ENCODE peak calls at places on chromosome 1, in eight cellular contexts. One of them, this sample, is unnamed.

GRCh38 chr1:50490640-50491039 is 67.4 kb upstream of the DMRTA2 start:
- DNase-seq in stimulated activated naive CD8-positive, alpha-beta T cell treated with anti-CD3 and anti-CD28 coated beads, Interleukin-15, Interleukin-2, amounts not matched to agents 100 U/mL and 50 U/mL, for 24 hours: no peak
- DNase-seq in activated T-helper 1 cell treated with anti-CD3 and anti-CD28 coated beads, Interleukin-2, amount 50 U/mL, for 16 hours: no peak
- DNase-seq in NCI-H1105: no peak
- DNase-seq in neural progenitor cell: no peak
- DNase-seq in mammary epithelial cell: no peak
- DNase-seq in prostate gland: no peak
- DNase-seq in memory B cell: no peak
- DNase-seq in this sample: no peak

GRCh38 chr1:155105604-155106011 is 22.1 kb upstream of the EFNA1 start:
- DNase-seq in neural progenitor cell: no peak
- DNase-seq in mammary epithelial cell: no peak
- DNase-seq in activated T-helper 1 cell treated with anti-CD3 and anti-CD28 coated beads, Interleukin-2, amount 50 U/mL, for 16 hours: no peak
- DNase-seq in memory B cell: no peak
- DNase-seq in NCI-H1105: no peak
- DNase-seq in prostate gland: no peak
- DNase-seq in stimulated activated naive CD8-positive, alpha-beta T cell treated with anti-CD3 and anti-CD28 coated beads, Interleukin-15, Interleukin-2, amounts not matched to agents 100 U/mL and 50 U/mL, for 24 hours: no peak
- DNase-seq in this sample: no peak

GRCh38 chr1:78540056-78540455 is 49.3 kb downstream of the PTGFR start:
- DNase-seq in activated T-helper 1 cell treated with anti-CD3 and anti-CD28 coated beads, Interleukin-2, amount 50 U/mL, for 16 hours: no peak
- DNase-seq in stimulated activated naive CD8-positive, alpha-beta T cell treated with anti-CD3 and anti-CD28 coated beads, Interleukin-15, Interleukin-2, amounts not matched to agents 100 U/mL and 50 U/mL, for 24 hours: no peak
- DNase-seq in memory B cell: no peak
- DNase-seq in prostate gland: no peak
- DNase-seq in NCI-H1105: no peak
- DNase-seq in mammary epithelial cell: no peak
- DNase-seq in neural progenitor cell: no peak
- DNase-seq in this sample: no peak

GRCh38 chr1:213934642-213935041 is 53.1 kb upstream of the PROX1 start:
- DNase-seq in memory B cell: no peak
- DNase-seq in NCI-H1105: peak
- DNase-seq in prostate gland: peak
- DNase-seq in activated T-helper 1 cell treated with anti-CD3 and anti-CD28 coated beads, Interleukin-2, amount 50 U/mL, for 16 hours: no peak
- DNase-seq in stimulated activated naive CD8-positive, alpha-beta T cell treated with anti-CD3 and anti-CD28 coated beads, Interleukin-15, Interleukin-2, amounts not matched to agents 100 U/mL and 50 U/mL, for 24 hours: no peak
- DNase-seq in mammary epithelial cell: peak
- DNase-seq in neural progenitor cell: no peak
- DNase-seq in this sample: peak

GRCh38 chr1:62508187-62508758 is 71.4 kb downstream of the USP1 start:
- DNase-seq in prostate gland: no peak
- DNase-seq in activated T-helper 1 cell treated with anti-CD3 and anti-CD28 coated beads, Interleukin-2, amount 50 U/mL, for 16 hours: no peak
- DNase-seq in stimulated activated naive CD8-positive, alpha-beta T cell treated with anti-CD3 and anti-CD28 coated beads, Interleukin-15, Interleukin-2, amounts not matched to agents 100 U/mL and 50 U/mL, for 24 hours: no peak
- DNase-seq in mammary epithelial cell: peak
- DNase-seq in neural progenitor cell: peak
- DNase-seq in NCI-H1105: peak
- DNase-seq in memory B cell: no peak
- DNase-seq in this sample: no peak

GRCh38 chr1:109898842-109899241 is 11.8 kb upstream of the CSF1 start:
- DNase-seq in activated T-helper 1 cell treated with anti-CD3 and anti-CD28 coated beads, Interleukin-2, amount 50 U/mL, for 16 hours: no peak
- DNase-seq in prostate gland: no peak
- DNase-seq in neural progenitor cell: no peak
- DNase-seq in mammary epithelial cell: no peak
- DNase-seq in stimulated activated naive CD8-positive, alpha-beta T cell treated with anti-CD3 and anti-CD28 coated beads, Interleukin-15, Interleukin-2, amounts not matched to agents 100 U/mL and 50 U/mL, for 24 hours: no peak
- DNase-seq in memory B cell: no peak
- DNase-seq in NCI-H1105: no peak
- DNase-seq in this sample: no peak

GRCh38 chr1:54245501-54245900 is 45.5 kb downstream of the MRPL37 start:
- DNase-seq in neural progenitor cell: no peak
- DNase-seq in prostate gland: no peak
- DNase-seq in memory B cell: no peak
- DNase-seq in activated T-helper 1 cell treated with anti-CD3 and anti-CD28 coated beads, Interleukin-2, amount 50 U/mL, for 16 hours: no peak
- DNase-seq in stimulated activated naive CD8-positive, alpha-beta T cell treated with anti-CD3 and anti-CD28 coated beads, Interleukin-15, Interleukin-2, amounts not matched to agents 100 U/mL and 50 U/mL, for 24 hours: no peak
- DNase-seq in mammary epithelial cell: no peak
- DNase-seq in NCI-H1105: no peak
- DNase-seq in this sample: no peak

GRCh38 chr1:28078680-28079626 is 9.5 kb downstream of the EYA3 start:
- DNase-seq in mammary epithelial cell: peak
- DNase-seq in neural progenitor cell: no peak
- DNase-seq in NCI-H1105: no peak
- DNase-seq in prostate gland: no peak
- DNase-seq in stimulated activated naive CD8-positive, alpha-beta T cell treated with anti-CD3 and anti-CD28 coated beads, Interleukin-15, Interleukin-2, amounts not matched to agents 100 U/mL and 50 U/mL, for 24 hours: no peak
- DNase-seq in memory B cell: no peak
- DNase-seq in activated T-helper 1 cell treated with anti-CD3 and anti-CD28 coated beads, Interleukin-2, amount 50 U/mL, for 16 hours: no peak
- DNase-seq in this sample: no peak

GRCh38 chr1:51733793-51734522 is 117.1 kb downstream of the OSBPL9 start:
- DNase-seq in neural progenitor cell: no peak
- DNase-seq in memory B cell: no peak
- DNase-seq in prostate gland: no peak
- DNase-seq in mammary epithelial cell: no peak
- DNase-seq in stimulated activated naive CD8-positive, alpha-beta T cell treated with anti-CD3 and anti-CD28 coated beads, Interleukin-15, Interleukin-2, amounts not matched to agents 100 U/mL and 50 U/mL, for 24 hours: no peak
- DNase-seq in NCI-H1105: no peak
- DNase-seq in activated T-helper 1 cell treated with anti-CD3 and anti-CD28 coated beads, Interleukin-2, amount 50 U/mL, for 16 hours: no peak
- DNase-seq in this sample: no peak

GRCh38 chr1:116127848-116128540 is 16.8 kb downstream of the MAB21L3 start:
- DNase-seq in activated T-helper 1 cell treated with anti-CD3 and anti-CD28 coated beads, Interleukin-2, amount 50 U/mL, for 16 hours: no peak
- DNase-seq in memory B cell: no peak
- DNase-seq in NCI-H1105: no peak
- DNase-seq in mammary epithelial cell: no peak
- DNase-seq in stimulated activated naive CD8-positive, alpha-beta T cell treated with anti-CD3 and anti-CD28 coated beads, Interleukin-15, Interleukin-2, amounts not matched to agents 100 U/mL and 50 U/mL, for 24 hours: no peak
- DNase-seq in prostate gland: no peak
- DNase-seq in neural progenitor cell: no peak
- DNase-seq in this sample: no peak

GRCh38 chr1:186155594-186155993 is 219.5 kb downstream of the TPR start:
- DNase-seq in NCI-H1105: peak
- DNase-seq in prostate gland: no peak
- DNase-seq in memory B cell: no peak
- DNase-seq in neural progenitor cell: peak
- DNase-seq in stimulated activated naive CD8-positive, alpha-beta T cell treated with anti-CD3 and anti-CD28 coated beads, Interleukin-15, Interleukin-2, amounts not matched to agents 100 U/mL and 50 U/mL, for 24 hours: no peak
- DNase-seq in activated T-helper 1 cell treated with anti-CD3 and anti-CD28 coated beads, Interleukin-2, amount 50 U/mL, for 16 hours: no peak
- DNase-seq in mammary epithelial cell: peak
- DNase-seq in this sample: peak

GRCh38 chr1:169892819-169893644 is 664 bp downstream of the SCYL3 start:
- DNase-seq in mammary epithelial cell: no peak
- DNase-seq in NCI-H1105: peak
- DNase-seq in activated T-helper 1 cell treated with anti-CD3 and anti-CD28 coated beads, Interleukin-2, amount 50 U/mL, for 16 hours: peak
- DNase-seq in stimulated activated naive CD8-positive, alpha-beta T cell treated with anti-CD3 and anti-CD28 coated beads, Interleukin-15, Interleukin-2, amounts not matched to agents 100 U/mL and 50 U/mL, for 24 hours: no peak
- DNase-seq in memory B cell: no peak
- DNase-seq in prostate gland: peak
- DNase-seq in neural progenitor cell: peak
- DNase-seq in this sample: no peak

GRCh38 chr1:6093061-6093460 is 47.4 kb downstream of the KCNAB2 start:
- DNase-seq in memory B cell: no peak
- DNase-seq in neural progenitor cell: no peak
- DNase-seq in activated T-helper 1 cell treated with anti-CD3 and anti-CD28 coated beads, Interleukin-2, amount 50 U/mL, for 16 hours: no peak
- DNase-seq in NCI-H1105: no peak
- DNase-seq in stimulated activated naive CD8-positive, alpha-beta T cell treated with anti-CD3 and anti-CD28 coated beads, Interleukin-15, Interleukin-2, amounts not matched to agents 100 U/mL and 50 U/mL, for 24 hours: no peak
- DNase-seq in prostate gland: no peak
- DNase-seq in mammary epithelial cell: no peak
- DNase-seq in this sample: no peak

GRCh38 chr1:111852216-111852615 is 96.5 kb downstream of the DDX20 start:
- DNase-seq in activated T-helper 1 cell treated with anti-CD3 and anti-CD28 coated beads, Interleukin-2, amount 50 U/mL, for 16 hours: no peak
- DNase-seq in neural progenitor cell: peak
- DNase-seq in NCI-H1105: peak
- DNase-seq in stimulated activated naive CD8-positive, alpha-beta T cell treated with anti-CD3 and anti-CD28 coated beads, Interleukin-15, Interleukin-2, amounts not matched to agents 100 U/mL and 50 U/mL, for 24 hours: no peak
- DNase-seq in memory B cell: no peak
- DNase-seq in prostate gland: no peak
- DNase-seq in mammary epithelial cell: no peak
- DNase-seq in this sample: no peak

GRCh38 chr1:51324271-51325010 is 5.9 kb downstream of the TTC39A start:
- DNase-seq in activated T-helper 1 cell treated with anti-CD3 and anti-CD28 coated beads, Interleukin-2, amount 50 U/mL, for 16 hours: no peak
- DNase-seq in mammary epithelial cell: no peak
- DNase-seq in neural progenitor cell: no peak
- DNase-seq in memory B cell: no peak
- DNase-seq in stimulated activated naive CD8-positive, alpha-beta T cell treated with anti-CD3 and anti-CD28 coated beads, Interleukin-15, Interleukin-2, amounts not matched to agents 100 U/mL and 50 U/mL, for 24 hours: no peak
- DNase-seq in NCI-H1105: no peak
- DNase-seq in prostate gland: no peak
- DNase-seq in this sample: no peak

GRCh38 chr1:158732524-158732923 is 12.0 kb upstream of the OR6K3 start:
- DNase-seq in prostate gland: no peak
- DNase-seq in stimulated activated naive CD8-positive, alpha-beta T cell treated with anti-CD3 and anti-CD28 coated beads, Interleukin-15, Interleukin-2, amounts not matched to agents 100 U/mL and 50 U/mL, for 24 hours: no peak
- DNase-seq in mammary epithelial cell: no peak
- DNase-seq in NCI-H1105: no peak
- DNase-seq in neural progenitor cell: no peak
- DNase-seq in memory B cell: no peak
- DNase-seq in activated T-helper 1 cell treated with anti-CD3 and anti-CD28 coated beads, Interleukin-2, amount 50 U/mL, for 16 hours: no peak
- DNase-seq in this sample: no peak

GRCh38 chr1:222053790-222054294 is 312.0 kb upstream of the DUSP10 start:
- DNase-seq in activated T-helper 1 cell treated with anti-CD3 and anti-CD28 coated beads, Interleukin-2, amount 50 U/mL, for 16 hours: no peak
- DNase-seq in memory B cell: no peak
- DNase-seq in mammary epithelial cell: no peak
- DNase-seq in prostate gland: no peak
- DNase-seq in NCI-H1105: no peak
- DNase-seq in stimulated activated naive CD8-positive, alpha-beta T cell treated with anti-CD3 and anti-CD28 coated beads, Interleukin-15, Interleukin-2, amounts not matched to agents 100 U/mL and 50 U/mL, for 24 hours: no peak
- DNase-seq in neural progenitor cell: no peak
- DNase-seq in this sample: no peak

GRCh38 chr1:44849575-44850132 is 6.6 kb upstream of the PTCH2 start:
- DNase-seq in activated T-helper 1 cell treated with anti-CD3 and anti-CD28 coated beads, Interleukin-2, amount 50 U/mL, for 16 hours: no peak
- DNase-seq in prostate gland: no peak
- DNase-seq in memory B cell: no peak
- DNase-seq in neural progenitor cell: no peak
- DNase-seq in mammary epithelial cell: peak
- DNase-seq in NCI-H1105: no peak
- DNase-seq in stimulated activated naive CD8-positive, alpha-beta T cell treated with anti-CD3 and anti-CD28 coated beads, Interleukin-15, Interleukin-2, amounts not matched to agents 100 U/mL and 50 U/mL, for 24 hours: no peak
- DNase-seq in this sample: no peak

GRCh38 chr1:16905856-16906702 is 10.3 kb downstream of the RNU1-2 start:
- DNase-seq in memory B cell: no peak
- DNase-seq in neural progenitor cell: no peak
- DNase-seq in activated T-helper 1 cell treated with anti-CD3 and anti-CD28 coated beads, Interleukin-2, amount 50 U/mL, for 16 hours: no peak
- DNase-seq in stimulated activated naive CD8-positive, alpha-beta T cell treated with anti-CD3 and anti-CD28 coated beads, Interleukin-15, Interleukin-2, amounts not matched to agents 100 U/mL and 50 U/mL, for 24 hours: no peak
- DNase-seq in NCI-H1105: no peak
- DNase-seq in mammary epithelial cell: peak
- DNase-seq in prostate gland: no peak
- DNase-seq in this sample: no peak

GRCh38 chr1:245334827-245335490 is 180.2 kb downstream of the KIF26B start:
- DNase-seq in neural progenitor cell: no peak
- DNase-seq in NCI-H1105: no peak
- DNase-seq in mammary epithelial cell: no peak
- DNase-seq in activated T-helper 1 cell treated with anti-CD3 and anti-CD28 coated beads, Interleukin-2, amount 50 U/mL, for 16 hours: no peak
- DNase-seq in stimulated activated naive CD8-positive, alpha-beta T cell treated with anti-CD3 and anti-CD28 coated beads, Interleukin-15, Interleukin-2, amounts not matched to agents 100 U/mL and 50 U/mL, for 24 hours: no peak
- DNase-seq in memory B cell: no peak
- DNase-seq in prostate gland: no peak
- DNase-seq in this sample: no peak

GRCh38 chr1:1847061-1847460 is 43.8 kb downstream of the GNB1 start:
- DNase-seq in activated T-helper 1 cell treated with anti-CD3 and anti-CD28 coated beads, Interleukin-2, amount 50 U/mL, for 16 hours: no peak
- DNase-seq in stimulated activated naive CD8-positive, alpha-beta T cell treated with anti-CD3 and anti-CD28 coated beads, Interleukin-15, Interleukin-2, amounts not matched to agents 100 U/mL and 50 U/mL, for 24 hours: no peak
- DNase-seq in neural progenitor cell: no peak
- DNase-seq in memory B cell: no peak
- DNase-seq in prostate gland: peak
- DNase-seq in NCI-H1105: no peak
- DNase-seq in mammary epithelial cell: no peak
- DNase-seq in this sample: no peak

GRCh38 chr1:9361630-9362256 is 69.0 kb downstream of the SPSB1 start:
- DNase-seq in activated T-helper 1 cell treated with anti-CD3 and anti-CD28 coated beads, Interleukin-2, amount 50 U/mL, for 16 hours: no peak
- DNase-seq in mammary epithelial cell: no peak
- DNase-seq in NCI-H1105: no peak
- DNase-seq in prostate gland: no peak
- DNase-seq in stimulated activated naive CD8-positive, alpha-beta T cell treated with anti-CD3 and anti-CD28 coated beads, Interleukin-15, Interleukin-2, amounts not matched to agents 100 U/mL and 50 U/mL, for 24 hours: no peak
- DNase-seq in neural progenitor cell: no peak
- DNase-seq in memory B cell: no peak
- DNase-seq in this sample: no peak

GRCh38 chr1:25694167-25694566 is 77.6 kb downstream of the MAN1C1 start:
- DNase-seq in prostate gland: no peak
- DNase-seq in neural progenitor cell: no peak
- DNase-seq in stimulated activated naive CD8-positive, alpha-beta T cell treated with anti-CD3 and anti-CD28 coated beads, Interleukin-15, Interleukin-2, amounts not matched to agents 100 U/mL and 50 U/mL, for 24 hours: no peak
- DNase-seq in NCI-H1105: no peak
- DNase-seq in mammary epithelial cell: no peak
- DNase-seq in activated T-helper 1 cell treated with anti-CD3 and anti-CD28 coated beads, Interleukin-2, amount 50 U/mL, for 16 hours: no peak
- DNase-seq in memory B cell: no peak
- DNase-seq in this sample: no peak

GRCh38 chr1:155127672-155128468 is at the start of gene EFNA1:
- DNase-seq in prostate gland: peak
- DNase-seq in activated T-helper 1 cell treated with anti-CD3 and anti-CD28 coated beads, Interleukin-2, amount 50 U/mL, for 16 hours: no peak
- DNase-seq in neural progenitor cell: peak
- DNase-seq in stimulated activated naive CD8-positive, alpha-beta T cell treated with anti-CD3 and anti-CD28 coated beads, Interleukin-15, Interleukin-2, amounts not matched to agents 100 U/mL and 50 U/mL, for 24 hours: peak
- DNase-seq in memory B cell: peak
- DNase-seq in NCI-H1105: peak
- DNase-seq in mammary epithelial cell: peak
- DNase-seq in this sample: no peak

GRCh38 chr1:220813013-220813412 is 26.3 kb downstream of the MTARC1 start:
- DNase-seq in memory B cell: no peak
- DNase-seq in activated T-helper 1 cell treated with anti-CD3 and anti-CD28 coated beads, Interleukin-2, amount 50 U/mL, for 16 hours: no peak
- DNase-seq in NCI-H1105: no peak
- DNase-seq in neural progenitor cell: no peak
- DNase-seq in stimulated activated naive CD8-positive, alpha-beta T cell treated with anti-CD3 and anti-CD28 coated beads, Interleukin-15, Interleukin-2, amounts not matched to agents 100 U/mL and 50 U/mL, for 24 hours: no peak
- DNase-seq in mammary epithelial cell: no peak
- DNase-seq in prostate gland: no peak
- DNase-seq in this sample: no peak

GRCh38 chr1:5514519-5515183 is 477.6 kb downstream of the NPHP4 start:
- DNase-seq in mammary epithelial cell: peak
- DNase-seq in stimulated activated naive CD8-positive, alpha-beta T cell treated with anti-CD3 and anti-CD28 coated beads, Interleukin-15, Interleukin-2, amounts not matched to agents 100 U/mL and 50 U/mL, for 24 hours: peak
- DNase-seq in NCI-H1105: peak
- DNase-seq in activated T-helper 1 cell treated with anti-CD3 and anti-CD28 coated beads, Interleukin-2, amount 50 U/mL, for 16 hours: peak
- DNase-seq in memory B cell: peak
- DNase-seq in neural progenitor cell: peak
- DNase-seq in prostate gland: peak
- DNase-seq in this sample: no peak

GRCh38 chr1:26041978-26042377 is 3.9 kb downstream of the SLC30A2 start:
- DNase-seq in neural progenitor cell: no peak
- DNase-seq in memory B cell: no peak
- DNase-seq in mammary epithelial cell: no peak
- DNase-seq in stimulated activated naive CD8-positive, alpha-beta T cell treated with anti-CD3 and anti-CD28 coated beads, Interleukin-15, Interleukin-2, amounts not matched to agents 100 U/mL and 50 U/mL, for 24 hours: no peak
- DNase-seq in activated T-helper 1 cell treated with anti-CD3 and anti-CD28 coated beads, Interleukin-2, amount 50 U/mL, for 16 hours: no peak
- DNase-seq in prostate gland: no peak
- DNase-seq in NCI-H1105: no peak
- DNase-seq in this sample: no peak

GRCh38 chr1:24708938-24709337 is 36.3 kb upstream of the CLIC4 start:
- DNase-seq in mammary epithelial cell: no peak
- DNase-seq in prostate gland: no peak
- DNase-seq in stimulated activated naive CD8-positive, alpha-beta T cell treated with anti-CD3 and anti-CD28 coated beads, Interleukin-15, Interleukin-2, amounts not matched to agents 100 U/mL and 50 U/mL, for 24 hours: no peak
- DNase-seq in memory B cell: no peak
- DNase-seq in NCI-H1105: no peak
- DNase-seq in neural progenitor cell: no peak
- DNase-seq in activated T-helper 1 cell treated with anti-CD3 and anti-CD28 coated beads, Interleukin-2, amount 50 U/mL, for 16 hours: no peak
- DNase-seq in this sample: no peak